ENCODE peak calls at places on chromosomes 16 and 17, in seven cellular contexts. Z is naive thymus-derived CD8-positive, alpha-beta T cell; G is glomerular endothelial cell; O is C1 segment of cervical spinal cord; W is NCI-H774; L is dorsolateral prefrontal cortex; A is NCI-H2171. B is an unnamed sample.
A peak's percentile ranks its signal among the peaks of the same experiment; 100 is the strongest.

GRCh38 chr17:78202666-78203065 is 11.4 kb upstream of the BIRC5 start:
- DNase-seq in O (no peak), G (no peak), W (no peak), L (no peak), A (no peak), Z (no peak), B (no peak)

GRCh38 chr16:11497329-11497805 is 89.4 kb downstream of the LITAF start:
- DNase-seq in Z (no peak), L (peak; percentile 85), G (no peak), A (peak; percentile 78), O (peak; percentile 64), W (peak; percentile 77), B (peak; percentile 50)

GRCh38 chr17:3857261-3858105 is 11.4 kb upstream of the NCBP3 start:
- DNase-seq in L (no peak), W (no peak), O (no peak), G (no peak), Z (no peak), A (no peak), B (no peak)

GRCh38 chr16:59684911-59685310 is 950.8 kb upstream of the GOT2 start:
- DNase-seq in L (no peak), A (no peak), G (no peak), W (no peak), O (no peak), Z (no peak), B (no peak)

GRCh38 chr16:50613281-50613991 is 65.2 kb downstream of the NKD1 start:
- DNase-seq in Z (no peak), A (no peak), W (no peak), G (no peak), L (no peak), O (no peak), B (no peak)

GRCh38 chr16:7025616-7026190 is 306.9 kb upstream of the RBFOX1 start:
- DNase-seq in W (peak; percentile 39), O (peak; percentile 75), G (no peak), Z (no peak), L (peak; percentile 62), A (peak; percentile 34), B (peak; percentile 40)

GRCh38 chr17:27754549-27754948 is 45.8 kb downstream of the NOS2 start:
- DNase-seq in A (no peak), O (no peak), L (no peak), W (no peak), Z (no peak), G (no peak), B (no peak)

GRCh38 chr17:78576389-78577112 is 645 bp downstream of the DNAH17 start:
- DNase-seq in W (no peak), L (no peak), O (no peak), Z (no peak), A (no peak), G (no peak), B (no peak)

GRCh38 chr16:75820672-75821071 is 94.4 kb upstream of the CPHXL start:
- DNase-seq in L (no peak), A (no peak), G (no peak), W (no peak), O (no peak), Z (no peak), B (no peak)

GRCh38 chr17:15659663-15660062 is 24.4 kb downstream of the TRIM16 start:
- DNase-seq in Z (no peak), W (no peak), A (no peak), G (no peak), L (no peak), O (no peak), B (no peak)

GRCh38 chr16:27402964-27403600 is 1.1 kb downstream of the IL21R start:
- DNase-seq in O (no peak), L (no peak), Z (peak; percentile 32), W (no peak), G (no peak), A (no peak), B (no peak)

GRCh38 chr16:3243882-3244281 is 8.9 kb upstream of the ZNF200 start:
- DNase-seq in A (no peak), W (no peak), G (no peak), L (no peak), Z (no peak), O (no peak), B (no peak)

GRCh38 chr17:76529224-76529642 is 8.3 kb downstream of the CYGB start:
- DNase-seq in L (no peak), W (no peak), O (no peak), G (no peak), Z (no peak), A (no peak), B (no peak)

GRCh38 chr16:57994778-57995177 is 5.7 kb downstream of the ZNF319 start:
- DNase-seq in W (no peak), L (no peak), O (no peak), Z (no peak), A (no peak), G (no peak), B (peak; percentile 65)

GRCh38 chr16:12078405-12079245 is 102.1 kb downstream of the SNX29 start:
- DNase-seq in Z (no peak), G (no peak), W (no peak), A (no peak), O (no peak), L (no peak), B (no peak)

GRCh38 chr17:42325026-42325425 is 36.7 kb downstream of the STAT5A start:
- DNase-seq in A (no peak), Z (no peak), O (no peak), L (no peak), G (no peak), W (no peak), B (no peak)

GRCh38 chr16:84193480-84193879 is 2.5 kb downstream of the ADAD2 start:
- DNase-seq in A (no peak), O (no peak), G (no peak), W (no peak), L (no peak), Z (peak; percentile 17), B (no peak)